ENCODE peak calls at places on chromosomes 11 and 22, in four cellular contexts. E is A549, O is GM12878, Y is HepG2. N is an unnamed sample.

GRCh38 chr22:46551996-46552395 is 14.6 kb upstream of the CELSR1 start:
- DNase-seq in Y (no peak), O (no peak), E (no peak), N (no peak)

GRCh38 chr22:37782340-37783168 is 25.2 kb upstream of the GCAT start:
- DNase-seq in Y (peak; percentile 63), E (no peak), O (no peak), N (peak; percentile 62)

GRCh38 chr11:13962562-13963168 is at the start of gene SPON1:
- DNase-seq in E (no peak), Y (no peak), O (no peak), N (no peak)

GRCh38 chr11:109547356-109548027 is 125.5 kb downstream of the C11orf87 start:
- DNase-seq in Y (no peak), E (no peak), O (no peak), N (no peak)

GRCh38 chr22:36386351-36386899 is 1.3 kb downstream of the MYH9 start:
- DNase-seq in Y (no peak), O (peak; percentile 63), E (peak; percentile 43), N (no peak)

GRCh38 chr22:19117111-19117512 is 5.1 kb downstream of the DGCR2 start:
- DNase-seq in E (no peak), Y (no peak), O (no peak), N (no peak)

GRCh38 chr11:47980907-47981621 is 705 bp downstream of the PTPRJ start:
- DNase-seq in O (no peak), E (peak; percentile 34), Y (no peak), N (no peak)

GRCh38 chr11:76978818-76979217 is 55.4 kb upstream of the B3GNT6 start:
- DNase-seq in Y (no peak), O (no peak), E (no peak), N (no peak)

GRCh38 chr11:130847517-130847916 is 68.8 kb downstream of the SNX19 start:
- DNase-seq in O (no peak), E (peak; percentile 75), Y (peak; percentile 9), N (no peak)

GRCh38 chr11:124086447-124086846 is 28.8 kb upstream of the VWA5A start:
- DNase-seq in O (no peak), E (no peak), Y (no peak), N (no peak)

GRCh38 chr11:69012092-69013008 is 696 bp downstream of the MRGPRF start:
- DNase-seq in Y (no peak), E (no peak), O (no peak), N (no peak)

GRCh38 chr22:17802822-17803221 is 28.6 kb upstream of the BID start:
- DNase-seq in O (no peak), Y (no peak), E (no peak), N (peak; percentile 50)

GRCh38 chr11:1920909-1921575 is 1.5 kb downstream of the TNNT3 start:
- DNase-seq in O (no peak), E (no peak), Y (no peak), N (no peak)

GRCh38 chr11:96151501-96151900 is 191.5 kb downstream of the MAML2 start:
- DNase-seq in Y (no peak), E (no peak), O (no peak), N (no peak)

GRCh38 chr11:58771458-58771855 is 39.7 kb upstream of the GLYAT start:
- DNase-seq in E (no peak), O (no peak), Y (no peak), N (no peak)

GRCh38 chr11:61503135-61503770 is 5.3 kb upstream of the LRRC10B start:
- DNase-seq in E (no peak), O (no peak), Y (no peak), N (no peak)

GRCh38 chr11:120186799-120187591 is 23.8 kb upstream of the OAF start:
- DNase-seq in O (peak; percentile 50), E (no peak), Y (peak; percentile 50), N (no peak)

GRCh38 chr11:15932417-15932816 is 423.9 kb downstream of the SOX6 start:
- DNase-seq in O (no peak), Y (no peak), E (no peak), N (no peak)

GRCh38 chr11:116838321-116839084 is 1.1 kb upstream of the APOA1 start:
- DNase-seq in Y (peak; percentile 20), O (no peak), E (no peak), N (no peak)

DNA sequence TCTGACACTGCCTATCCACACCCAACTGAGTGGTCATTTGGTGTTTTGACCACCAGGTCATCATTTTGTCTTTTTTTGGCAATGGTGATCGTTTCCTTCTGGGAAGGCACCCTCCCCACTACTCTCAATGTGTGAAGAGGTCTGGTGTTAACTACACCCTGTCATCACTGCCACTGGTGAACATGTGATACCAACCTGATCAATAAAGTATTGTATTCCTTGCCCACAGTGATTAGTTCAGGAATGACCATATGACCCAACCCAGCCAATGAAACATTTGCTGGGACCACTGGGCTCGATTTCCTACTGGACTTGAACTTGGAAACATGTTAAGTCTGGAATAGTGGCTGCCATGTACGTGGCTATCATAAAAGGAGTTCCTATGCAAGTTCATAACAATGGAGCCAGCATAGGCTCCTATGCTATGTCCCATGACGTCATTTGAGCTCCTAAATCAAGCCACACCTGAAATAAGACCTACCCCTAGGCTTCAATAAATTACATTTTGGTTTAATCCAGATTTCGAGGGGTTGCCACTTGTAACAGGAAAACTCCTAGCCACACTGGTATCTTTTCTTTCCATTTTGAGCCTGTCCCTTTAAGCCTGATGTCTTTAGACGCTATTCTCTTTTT is 51.1 kb downstream of the CHST1 start:
- DNase-seq in Y (no peak), E (no peak), O (no peak), N (no peak)
- TF ChIP-seq POLR2AphosphoS2 in Y (no peak), E (no peak), O (no peak), N (no peak)

GRCh38 chr22:44828193-44828592 is 75.8 kb downstream of the ARHGAP8 start:
- DNase-seq in Y (no peak), E (peak; percentile 25), O (no peak), N (peak; percentile 78)
- TF ChIP-seq POLR2AphosphoS2 in Y (no peak), E (no peak), O (no peak), N (no peak)

GRCh38 chr11:45929486-45930030 is 7.1 kb downstream of the LARGE2 start:
- DNase-seq in Y (no peak), E (no peak), O (no peak), N (no peak)
- TF ChIP-seq POLR2AphosphoS2 in Y (no peak), E (no peak), O (no peak), N (no peak)

GRCh38 chr11:5343474-5344335 is at the start of gene OR51B5:
- DNase-seq in O (no peak), E (no peak), Y (no peak), N (no peak)
- TF ChIP-seq POLR2AphosphoS2 in O (no peak), E (no peak), Y (no peak), N (no peak)

DNA sequence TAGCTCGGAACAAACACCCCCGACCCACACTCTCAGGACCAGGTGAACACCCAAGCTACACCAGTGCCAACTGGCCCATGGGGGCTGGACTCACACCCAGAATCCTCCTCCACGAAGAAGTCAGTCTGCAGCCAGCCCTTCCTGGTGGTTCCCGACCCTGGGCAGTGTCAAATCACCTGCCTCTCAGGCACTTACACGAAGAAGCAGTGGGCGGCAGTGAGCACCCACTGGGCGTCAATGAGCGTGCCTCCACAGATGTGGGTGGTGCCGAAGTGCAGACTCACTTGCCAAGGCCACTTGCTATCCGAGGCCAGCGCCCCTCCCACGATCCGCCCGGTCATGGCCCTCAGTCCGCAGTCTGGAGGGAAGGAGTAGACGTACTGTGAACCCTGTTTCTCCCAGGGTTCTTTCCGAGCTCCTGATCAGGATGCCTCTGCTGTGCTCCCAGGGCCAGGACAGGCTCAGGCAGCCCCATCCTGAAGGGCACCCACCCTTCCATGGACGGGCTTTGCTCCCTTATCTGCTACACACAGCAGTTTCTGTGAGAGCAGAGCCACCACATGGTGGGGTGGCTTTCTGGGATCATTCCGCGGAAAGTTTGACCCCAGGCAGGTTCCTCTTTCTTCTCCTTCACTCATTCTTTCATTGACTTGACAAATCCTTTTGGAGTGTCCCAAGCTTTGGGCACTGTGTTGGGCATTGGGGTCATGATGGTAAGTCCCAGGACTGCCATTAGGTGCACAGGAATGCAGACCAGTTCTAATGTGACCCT is 19.4 kb downstream of the TMPRSS13 start:
- DNase-seq in E (no peak), O (no peak), Y (no peak), N (peak; percentile 76)
- TF ChIP-seq POLR2AphosphoS2 in E (no peak), O (no peak), Y (no peak), N (no peak)

GRCh38 chr22:49014227-49015201 is 813.2 kb downstream of the BRD1 start:
- DNase-seq in Y (no peak), E (no peak), O (no peak), N (no peak)

GRCh38 chr22:49011769-49012598 is 815.7 kb downstream of the BRD1 start:
- DNase-seq in O (no peak), E (no peak), Y (no peak), N (no peak)

GRCh38 chr22:49015459-49015858 is 812.2 kb downstream of the BRD1 start:
- DNase-seq in E (no peak), Y (no peak), O (no peak), N (no peak)

GRCh38 chr22:49012695-49013094 is 815.0 kb downstream of the BRD1 start:
- DNase-seq in O (no peak), Y (no peak), E (no peak), N (no peak)

GRCh38 chr22:49013707-49014106 is 814.0 kb downstream of the BRD1 start:
- DNase-seq in O (no peak), Y (no peak), E (no peak), N (no peak)
- TF ChIP-seq POLR2AphosphoS2 in O (no peak), Y (no peak), E (no peak), N (no peak)

DNA sequence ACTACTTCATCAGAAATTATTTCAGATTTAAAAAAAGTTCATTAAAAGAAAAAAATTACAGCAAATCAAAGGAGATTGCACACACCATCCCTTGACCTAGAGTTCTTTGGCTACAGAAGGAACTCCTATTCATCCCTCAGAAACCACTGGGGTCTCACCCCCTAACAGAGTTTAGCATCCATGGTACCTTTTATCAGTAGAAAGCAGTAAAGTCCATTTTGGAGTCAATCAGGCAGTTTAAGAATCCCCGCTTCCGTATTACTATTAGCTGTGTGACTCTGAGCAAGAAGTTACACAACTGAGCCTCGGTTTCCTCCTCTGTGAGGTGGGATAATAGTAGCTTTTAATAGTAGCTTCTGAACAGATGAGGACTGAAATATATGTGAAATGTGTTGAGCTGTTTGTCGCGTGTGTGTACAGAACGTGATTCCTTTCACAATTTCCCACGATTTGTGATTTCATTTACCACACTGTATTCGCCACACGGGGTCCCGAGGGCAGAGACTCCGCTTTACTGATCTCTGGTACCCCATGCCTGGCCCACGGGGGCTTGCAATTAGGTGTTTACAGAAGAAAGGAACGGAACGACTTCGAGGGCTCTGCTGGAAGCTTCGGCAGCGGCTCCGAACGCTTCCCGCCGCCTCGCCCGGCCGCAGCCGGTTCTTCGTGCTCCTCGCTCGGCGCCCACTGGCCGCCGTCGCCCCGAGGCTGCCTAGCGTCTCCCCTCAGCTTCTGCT is 72.5 kb upstream of the ZBED5 start:
- DNase-seq in E (no peak), O (no peak), Y (no peak), N (no peak)
- TF ChIP-seq POLR2AphosphoS2 in E (no peak), O (no peak), Y (no peak), N (no peak)

DNA sequence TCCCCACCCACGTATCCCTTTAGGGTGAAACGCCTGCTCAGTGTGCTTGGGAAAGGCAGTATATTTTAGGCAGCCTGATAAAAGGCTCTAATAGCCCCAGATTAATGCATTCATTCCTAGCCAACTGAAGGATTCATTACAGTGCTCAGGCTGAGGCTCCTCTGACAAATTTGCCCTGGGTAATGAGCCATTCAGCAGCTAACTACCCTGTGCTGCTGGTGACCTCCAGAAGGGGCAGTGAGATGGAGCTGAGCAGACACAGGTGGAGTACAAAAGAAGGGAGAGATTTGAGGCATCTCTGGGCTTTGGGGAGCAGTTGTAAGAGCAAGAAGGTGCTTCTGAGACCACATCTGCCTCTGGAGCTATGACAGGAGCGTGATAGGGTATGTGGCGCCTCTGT is 817.0 kb downstream of the NTM start:
- DNase-seq in E (no peak), O (no peak), Y (no peak), N (no peak)
- TF ChIP-seq POLR2AphosphoS2 in E (no peak), O (no peak), Y (no peak), N (no peak)

GRCh38 chr11:34960277-34960676 is 43.9 kb downstream of the PDHX start:
- DNase-seq in Y (no peak), O (no peak), E (no peak), N (no peak)
- TF ChIP-seq POLR2AphosphoS2 in Y (no peak), O (no peak), E (no peak), N (no peak)

N was measured in K562.